ENCODE peak calls at places on chromosome 7, in ten cellular contexts. W is ovary, O is heart right ventricle, Z is WTC11, R is fibroblast of lung, J is HL-60, F is fibroblast of mammary gland, U is nephron progenitor cell, Y is SK-N-SH, N is GM13976. B is an unnamed sample.

GRCh38 chr7:16585540-16585939 is 58.9 kb downstream of the LRRC72 start:
- DNase-seq in N (no peak), U (no peak), F (no peak), R (no peak), O (peak), W (no peak), J (no peak), Z (no peak), Y (no peak), B (no peak)

GRCh38 chr7:10706875-10707493 is 266.7 kb upstream of the PHF14 start:
- DNase-seq in R (no peak), J (no peak), U (no peak), W (no peak), F (no peak), O (no peak), N (peak), Z (no peak), Y (no peak), B (no peak)

GRCh38 chr7:80294321-80294720 is 159.7 kb downstream of the GNAI1 start:
- DNase-seq in J (no peak), F (peak), Z (no peak), Y (no peak), U (no peak), W (no peak), O (no peak), N (no peak), R (peak), B (no peak)

GRCh38 chr7:19772858-19773337 is 519 bp downstream of the TMEM196 start:
- DNase-seq in U (peak), Y (peak), R (peak), Z (peak), N (peak), O (peak), F (peak), J (no peak), W (peak), B (no peak)

GRCh38 chr7:70383947-70384475 is 747.9 kb upstream of the GALNT17 start:
- DNase-seq in R (no peak), U (no peak), J (no peak), F (no peak), O (no peak), Y (no peak), Z (no peak), W (no peak), N (no peak), B (no peak)

GRCh38 chr7:139783647-139784385 is 6.0 kb upstream of the HIPK2 start:
- DNase-seq in N (no peak), R (no peak), Z (no peak), J (no peak), O (no peak), U (no peak), W (no peak), Y (no peak), F (no peak), B (no peak)

GRCh38 chr7:33109758-33110238 is 594 bp upstream of the RP9 start:
- DNase-seq in W (no peak), O (no peak), R (no peak), U (no peak), J (peak), N (no peak), F (peak), Y (peak), Z (no peak), B (no peak)

GRCh38 chr7:15720849-15721471 is 34.5 kb upstream of the MEOX2 start:
- DNase-seq in R (peak), O (no peak), N (peak), Y (peak), U (peak), F (peak), J (peak), W (no peak), Z (peak), B (no peak)

GRCh38 chr7:141537906-141538305 is 13.3 kb upstream of the AGK start:
- DNase-seq in J (no peak), U (no peak), Z (no peak), N (no peak), R (no peak), Y (no peak), W (no peak), O (no peak), F (no peak), B (no peak)

GRCh38 chr7:148303295-148304013 is 287.1 kb upstream of the C7orf33 start:
- DNase-seq in N (no peak), O (peak), R (peak), F (peak), W (peak), U (peak), Z (no peak), Y (peak), J (no peak), B (no peak)

GRCh38 chr7:108580298-108580697 is 10.6 kb downstream of the DNAJB9 start:
- DNase-seq in Y (no peak), Z (no peak), U (no peak), J (no peak), N (no peak), O (no peak), R (no peak), F (no peak), W (no peak), B (no peak)

GRCh38 chr7:121504478-121504877 is 108.4 kb upstream of the FAM3C start:
- DNase-seq in R (peak), W (no peak), Z (no peak), F (peak), O (no peak), J (no peak), Y (no peak), N (no peak), U (no peak), B (no peak)

GRCh38 chr7:140214075-140214684 is 37.4 kb upstream of the KDM7A start:
- DNase-seq in J (no peak), O (no peak), R (peak), Y (peak), W (no peak), Z (no peak), F (peak), U (no peak), N (no peak), B (no peak)

GRCh38 chr7:151736403-151736909 is 140.5 kb downstream of the PRKAG2 start:
- DNase-seq in N (no peak), F (peak), Y (peak), W (peak), J (no peak), Z (no peak), O (peak), U (peak), R (peak), B (no peak)

GRCh38 chr7:151663382-151664100 is 143.8 kb upstream of the RHEB start:
- DNase-seq in O (no peak), F (peak), J (no peak), W (no peak), Y (no peak), U (no peak), N (no peak), R (peak), Z (no peak), B (no peak)

GRCh38 chr7:42736931-42737330 is 174.9 kb downstream of the C7orf25 start:
- DNase-seq in R (no peak), Y (no peak), W (no peak), N (no peak), O (no peak), F (no peak), Z (peak), U (no peak), J (no peak), B (no peak)

GRCh38 chr7:270351-270983 is 19.5 kb upstream of the FOXL3 start:
- DNase-seq in F (no peak), W (no peak), O (no peak), U (no peak), N (no peak), J (no peak), Y (no peak), Z (no peak), R (no peak), B (no peak)

GRCh38 chr7:113912881-113913280 is 5.9 kb downstream of the PPP1R3A start:
- DNase-seq in W (no peak), Z (no peak), O (peak), F (no peak), N (no peak), U (no peak), R (peak), Y (no peak), J (no peak), B (no peak)

GRCh38 chr7:42233166-42233565 is 3.8 kb downstream of the GLI3 start:
- DNase-seq in N (no peak), F (no peak), U (no peak), Y (no peak), R (peak), O (no peak), J (no peak), W (no peak), Z (no peak), B (no peak)

GRCh38 chr7:27151945-27152815 is at the start of gene HOXA3:
- DNase-seq in N (no peak), J (no peak), O (no peak), W (no peak), U (peak), Z (peak), Y (peak), F (peak), R (peak), B (no peak)

GRCh38 chr7:82410461-82410860 is 33.1 kb downstream of the CACNA2D1 start:
- DNase-seq in J (no peak), W (no peak), Z (no peak), F (no peak), Y (no peak), U (no peak), N (no peak), O (peak), R (no peak), B (no peak)

GRCh38 chr7:67429735-67430134 is 433.1 kb downstream of the TYW1 start:
- DNase-seq in F (no peak), O (no peak), R (no peak), W (no peak), N (no peak), U (no peak), Z (no peak), J (no peak), Y (no peak), B (no peak)

GRCh38 chr7:151840088-151840910 is 36.6 kb downstream of the PRKAG2 start:
- DNase-seq in R (no peak), O (no peak), F (no peak), Z (no peak), U (no peak), W (no peak), Y (no peak), J (no peak), N (no peak), B (no peak)

GRCh38 chr7:6640246-6640721 is 3.2 kb downstream of the ZNF316 start:
- DNase-seq in Y (no peak), F (peak), U (peak), R (peak), O (no peak), W (no peak), Z (peak), N (no peak), J (peak), B (no peak)

GRCh38 chr7:118109607-118110006 is 74.4 kb upstream of the LSM8 start:
- DNase-seq in R (no peak), Z (no peak), W (no peak), N (no peak), O (no peak), U (no peak), J (no peak), F (no peak), Y (no peak), B (no peak)

GRCh38 chr7:143345428-143345900 is 17.0 kb downstream of the FAM131B start:
- DNase-seq in J (peak), N (peak), R (peak), U (peak), Z (peak), W (no peak), O (peak), Y (peak), F (peak), B (peak)

GRCh38 chr7:157529768-157530560 is 193.2 kb downstream of the DNAJB6 start:
- DNase-seq in Z (peak), O (no peak), J (no peak), R (no peak), U (no peak), W (no peak), N (no peak), F (no peak), Y (no peak), B (peak)

GRCh38 chr7:139047970-139048369 is 12.1 kb upstream of the ZC3HAV1L start:
- DNase-seq in J (no peak), Z (no peak), F (no peak), Y (no peak), U (no peak), R (no peak), W (no peak), O (no peak), N (no peak), B (no peak)

GRCh38 chr7:21278944-21279343 is 148.9 kb upstream of the SP4 start:
- DNase-seq in Y (no peak), O (no peak), R (no peak), U (no peak), W (no peak), N (no peak), Z (no peak), F (no peak), J (no peak), B (no peak)

GRCh38 chr7:47211467-47212121 is 370.3 kb downstream of the TNS3 start:
- DNase-seq in R (peak), J (no peak), U (no peak), F (no peak), O (no peak), W (no peak), Z (no peak), N (no peak), Y (no peak), B (no peak)

GRCh38 chr7:26105206-26105605 is 46.8 kb upstream of the NFE2L3 start:
- DNase-seq in Y (no peak), O (no peak), F (no peak), U (no peak), R (no peak), J (no peak), W (no peak), Z (no peak), N (no peak), B (no peak)

GRCh38 chr7:44150466-44150832 is 9.3 kb upstream of the MYL7 start:
- DNase-seq in Y (peak), U (no peak), J (no peak), F (peak), Z (no peak), N (peak), W (no peak), R (peak), O (no peak), B (no peak)

GRCh38 chr7:54932818-54933543 is 85.8 kb upstream of the EGFR start:
- DNase-seq in U (peak), J (no peak), R (peak), N (no peak), W (peak), Z (peak), Y (peak), O (peak), F (peak), B (no peak)

GRCh38 chr7:127628445-127628844 is 10.5 kb upstream of the PAX4 start:
- DNase-seq in O (no peak), N (no peak), J (no peak), Y (no peak), W (no peak), F (no peak), Z (peak), U (peak), R (no peak), B (no peak)
- TF ChIP-seq CTCF in O (no peak), N (peak), J (no peak), Y (peak), W (no peak), F (no peak), Z (no peak), U (no peak), R (no peak), B (no peak)

DNA sequence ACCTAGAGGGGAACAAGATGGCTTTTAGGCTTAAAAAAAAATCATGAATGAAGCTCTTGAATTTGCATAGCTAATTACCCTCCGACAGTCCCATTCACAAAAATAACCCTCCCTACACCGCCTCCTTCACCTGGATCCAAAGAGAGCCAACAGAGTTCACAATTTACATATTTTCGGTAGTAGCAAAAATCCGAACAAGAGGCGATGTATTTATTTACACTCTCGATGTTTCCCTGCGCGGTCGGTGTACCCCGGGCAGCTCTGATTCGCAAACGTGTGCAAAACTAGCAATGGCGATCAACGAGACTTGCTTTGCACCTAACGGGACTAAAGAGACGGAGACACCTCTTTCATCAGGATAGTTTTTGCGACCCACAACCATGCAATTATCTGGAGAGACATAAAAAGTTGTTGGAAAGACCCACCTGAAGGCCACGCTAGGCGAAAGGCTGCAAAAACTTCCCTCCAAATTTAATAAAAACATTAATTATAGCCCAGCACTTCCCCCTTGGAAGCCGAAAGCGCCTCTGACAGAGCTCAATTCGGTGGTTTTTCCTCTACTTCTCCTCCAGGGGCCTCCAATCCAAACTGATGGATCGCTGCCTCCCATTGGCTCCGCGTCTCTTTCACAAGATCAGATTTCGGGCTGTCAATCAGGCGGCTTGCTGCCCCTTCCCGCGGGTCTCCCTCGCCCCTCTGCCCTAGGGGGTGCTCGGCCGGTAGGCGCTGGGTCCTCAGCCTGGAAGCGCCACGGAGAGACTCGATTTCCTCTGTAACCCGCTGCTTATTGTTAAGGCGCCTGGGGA is at the start of gene ETV1:
- DNase-seq in Z (peak), N (peak), Y (peak), R (peak), W (peak), F (peak), U (peak), J (peak), O (peak), B (no peak)
- TF ChIP-seq CTCF in Z (no peak), N (no peak), Y (peak), R (peak), W (no peak), F (peak), U (peak), J (no peak), O (peak), B (no peak)

DNA sequence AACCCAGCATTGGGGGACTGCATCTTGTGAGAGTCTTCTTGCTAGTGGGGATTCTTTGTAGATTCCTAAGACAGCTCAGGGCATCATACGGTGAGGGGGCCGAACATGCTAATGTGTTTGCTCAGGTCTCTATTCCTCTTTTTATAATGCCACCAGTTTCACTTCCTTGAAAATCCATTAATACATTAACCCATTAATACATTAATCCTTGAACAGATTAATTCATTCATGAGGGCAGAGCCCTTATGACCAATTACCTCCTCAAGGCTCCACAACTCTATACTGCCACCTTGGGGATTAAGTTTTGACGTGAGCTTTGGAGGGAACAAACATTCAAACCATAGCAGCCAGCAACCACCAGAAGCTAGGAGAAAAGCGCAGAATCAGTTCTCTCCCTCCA is 67.2 kb upstream of the POT1 start:
- DNase-seq in O (no peak), Y (no peak), F (no peak), J (no peak), W (no peak), N (no peak), Z (no peak), U (no peak), R (peak), B (no peak)
- TF ChIP-seq CTCF in O (no peak), Y (peak), F (no peak), J (no peak), W (no peak), N (no peak), Z (no peak), U (no peak), R (no peak), B (no peak)

GRCh38 chr7:127478040-127478386 is 85.5 kb upstream of the ZNF800 start:
- DNase-seq in U (no peak), F (no peak), Z (no peak), J (no peak), Y (no peak), R (no peak), W (no peak), N (no peak), O (no peak), B (no peak)
- TF ChIP-seq CTCF in U (no peak), F (no peak), Z (no peak), J (no peak), Y (peak), R (no peak), W (no peak), N (no peak), O (no peak), B (no peak)

DNA sequence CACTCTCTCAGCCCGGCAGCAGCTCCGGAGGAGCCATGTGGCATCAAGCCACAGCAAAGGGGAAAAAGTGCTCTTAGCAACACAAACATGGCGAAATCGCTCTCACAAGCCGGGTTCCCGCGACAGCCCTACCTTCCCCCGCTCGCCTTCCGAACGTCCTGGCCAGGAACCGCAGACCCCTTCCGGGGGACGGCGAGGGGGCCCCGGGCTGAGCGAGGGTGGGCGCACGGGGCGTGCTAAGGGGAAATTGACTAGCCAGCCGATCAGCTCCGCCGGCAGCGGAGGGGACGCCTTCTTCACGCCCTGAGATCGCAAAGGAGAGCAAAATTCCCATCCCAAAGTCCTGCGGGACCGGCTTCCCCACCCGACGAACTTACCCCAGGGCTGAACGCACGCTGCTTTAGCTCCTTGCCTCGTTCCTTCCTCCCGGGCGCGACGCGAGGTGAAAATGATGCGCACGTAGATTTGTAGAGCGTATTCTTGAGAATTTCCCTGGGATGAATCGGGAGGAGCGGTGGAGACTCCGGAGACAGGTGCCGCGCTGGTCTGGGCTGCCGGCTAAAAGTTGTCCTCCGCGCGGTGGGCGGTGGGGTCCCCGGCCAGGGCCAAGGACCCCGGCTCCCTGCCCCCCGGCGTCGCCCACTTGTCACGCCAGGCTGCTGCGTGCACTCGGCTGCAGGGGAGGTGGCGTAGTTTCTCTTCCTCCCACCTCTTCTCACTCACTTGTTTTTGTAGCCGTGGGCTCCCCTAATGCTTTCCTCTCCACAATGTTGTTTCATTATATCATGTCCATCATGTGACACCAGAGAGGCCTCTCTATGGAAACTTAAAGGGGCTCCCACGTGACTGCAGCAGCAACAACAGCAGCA is 220.1 kb upstream of the MKLN1 start:
- DNase-seq in R (peak), W (peak), J (peak), Y (peak), O (peak), N (peak), Z (peak), U (peak), F (peak), B (peak)
- TF ChIP-seq CTCF in R (no peak), W (no peak), J (no peak), Y (no peak), O (no peak), N (no peak), Z (no peak), U (no peak), F (no peak), B (no peak)

GRCh38 chr7:106294334-106294733 is 9.6 kb upstream of the NAMPT start:
- DNase-seq in R (no peak), N (no peak), Z (no peak), Y (no peak), W (no peak), O (no peak), U (no peak), J (no peak), F (no peak), B (no peak)
- TF ChIP-seq CTCF in R (peak), N (no peak), Z (no peak), Y (peak), W (no peak), O (no peak), U (no peak), J (no peak), F (no peak), B (no peak)